ENCODE peak calls at places on chromosomes 1 and 21, in seven cellular contexts. One of them, this sample, is unnamed. For H3K4me1, the result is how much of the 10 kb centered on the place peaks cover.

GRCh38 chr1:20184481-20184900 is 1.4 kb upstream of the UBXN10 start:
- DNase-seq in heart right ventricle: no peak
- DNase-seq in CD8-positive, alpha-beta memory T cell: no peak
- DNase-seq in breast epithelium: no peak
- DNase-seq in tibial nerve: no peak
- DNase-seq in upper lobe of right lung: no peak
- DNase-seq in hepatocyte: peak
- DNase-seq in this sample: no peak

GRCh38 chr1:21736876-21737275 is 46.1 kb downstream of the USP48 start:
- DNase-seq in heart right ventricle: no peak
- DNase-seq in tibial nerve: no peak
- DNase-seq in breast epithelium: no peak
- DNase-seq in hepatocyte: no peak
- DNase-seq in CD8-positive, alpha-beta memory T cell: no peak
- DNase-seq in upper lobe of right lung: no peak
- DNase-seq in this sample: no peak

GRCh38 chr1:201171063-201172036 is 17.1 kb upstream of the TMEM9 start:
- DNase-seq in hepatocyte: peak
- DNase-seq in upper lobe of right lung: no peak
- DNase-seq in CD8-positive, alpha-beta memory T cell: peak
- DNase-seq in tibial nerve: no peak
- DNase-seq in heart right ventricle: peak
- DNase-seq in breast epithelium: no peak
- DNase-seq in this sample: peak

GRCh38 chr21:37560385-37560784 is 193.8 kb downstream of the DYRK1A start:
- DNase-seq in hepatocyte: no peak
- DNase-seq in CD8-positive, alpha-beta memory T cell: no peak
- DNase-seq in upper lobe of right lung: no peak
- DNase-seq in breast epithelium: no peak
- DNase-seq in heart right ventricle: peak
- DNase-seq in tibial nerve: no peak
- DNase-seq in this sample: no peak

GRCh38 chr1:32757213-32757895 is 54.8 kb upstream of the SYNC start:
- DNase-seq in tibial nerve: no peak
- DNase-seq in heart right ventricle: no peak
- DNase-seq in upper lobe of right lung: no peak
- DNase-seq in CD8-positive, alpha-beta memory T cell: no peak
- DNase-seq in breast epithelium: no peak
- DNase-seq in hepatocyte: peak
- DNase-seq in this sample: no peak

GRCh38 chr21:32949701-32950100 is 76.0 kb upstream of the OLIG2 start:
- DNase-seq in CD8-positive, alpha-beta memory T cell: no peak
- DNase-seq in breast epithelium: no peak
- DNase-seq in upper lobe of right lung: no peak
- DNase-seq in tibial nerve: no peak
- DNase-seq in hepatocyte: no peak
- DNase-seq in heart right ventricle: no peak
- DNase-seq in this sample: no peak

GRCh38 chr1:61253912-61254628 is 171.7 kb downstream of the NFIA start:
- DNase-seq in heart right ventricle: no peak
- DNase-seq in breast epithelium: no peak
- DNase-seq in hepatocyte: no peak
- DNase-seq in CD8-positive, alpha-beta memory T cell: no peak
- DNase-seq in upper lobe of right lung: no peak
- DNase-seq in tibial nerve: no peak
- DNase-seq in this sample: no peak

GRCh38 chr1:151839457-151840409 is at the start of gene C2CD4D:
- DNase-seq in breast epithelium: peak
- DNase-seq in heart right ventricle: no peak
- DNase-seq in tibial nerve: peak
- DNase-seq in CD8-positive, alpha-beta memory T cell: peak
- DNase-seq in hepatocyte: peak
- DNase-seq in upper lobe of right lung: peak
- DNase-seq in this sample: no peak

GRCh38 chr1:46205794-46206193 is 2.7 kb downstream of the LURAP1 start:
- DNase-seq in breast epithelium: no peak
- DNase-seq in upper lobe of right lung: no peak
- DNase-seq in CD8-positive, alpha-beta memory T cell: no peak
- DNase-seq in hepatocyte: no peak
- DNase-seq in tibial nerve: no peak
- DNase-seq in heart right ventricle: peak
- DNase-seq in this sample: no peak

GRCh38 chr1:46205141-46205540 is 2.0 kb downstream of the LURAP1 start:
- DNase-seq in CD8-positive, alpha-beta memory T cell: no peak
- DNase-seq in upper lobe of right lung: no peak
- DNase-seq in hepatocyte: no peak
- DNase-seq in heart right ventricle: no peak
- DNase-seq in tibial nerve: no peak
- DNase-seq in breast epithelium: no peak
- DNase-seq in this sample: no peak

GRCh38 chr1:46202975-46203737 is at the start of gene LURAP1:
- DNase-seq in CD8-positive, alpha-beta memory T cell: peak
- DNase-seq in upper lobe of right lung: peak
- DNase-seq in tibial nerve: peak
- DNase-seq in hepatocyte: peak
- DNase-seq in heart right ventricle: peak
- DNase-seq in breast epithelium: no peak
- DNase-seq in this sample: no peak

GRCh38 chr1:46204406-46204742 is 1.2 kb downstream of the LURAP1 start:
- DNase-seq in upper lobe of right lung: no peak
- DNase-seq in breast epithelium: no peak
- DNase-seq in tibial nerve: no peak
- DNase-seq in CD8-positive, alpha-beta memory T cell: no peak
- DNase-seq in hepatocyte: no peak
- DNase-seq in heart right ventricle: no peak
- DNase-seq in this sample: peak

GRCh38 chr1:46203738-46204405 is 738 bp downstream of the LURAP1 start:
- DNase-seq in breast epithelium: no peak
- DNase-seq in heart right ventricle: no peak
- DNase-seq in upper lobe of right lung: no peak
- DNase-seq in tibial nerve: no peak
- DNase-seq in CD8-positive, alpha-beta memory T cell: no peak
- DNase-seq in hepatocyte: no peak
- DNase-seq in this sample: no peak
- H3K4me3 ChIP-seq in breast epithelium: peak
- H3K4me3 ChIP-seq in heart right ventricle: peak
- H3K4me3 ChIP-seq in upper lobe of right lung: peak
- H3K4me3 ChIP-seq in tibial nerve: peak
- H3K4me3 ChIP-seq in CD8-positive, alpha-beta memory T cell: peak
- H3K4me3 ChIP-seq in hepatocyte: peak
- H3K4me3 ChIP-seq in this sample: peak

DNA sequence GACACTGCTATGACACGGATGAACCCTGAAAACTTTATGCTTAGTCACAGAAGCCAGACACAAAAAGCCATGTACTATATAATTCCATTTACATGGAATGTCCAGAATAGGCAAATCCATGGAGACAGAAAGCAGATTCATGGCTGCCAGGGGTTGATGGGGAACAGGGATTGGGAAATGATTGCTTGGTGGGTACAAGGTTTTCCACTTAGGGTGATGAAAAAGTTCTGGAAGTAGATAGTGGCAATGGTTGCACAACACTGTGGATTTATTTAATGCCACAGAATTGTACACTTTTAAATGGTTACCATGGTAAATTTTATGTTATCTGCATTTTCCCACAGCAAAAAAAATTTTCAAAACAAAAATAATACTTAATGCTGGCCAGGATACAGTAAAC is 40.7 kb downstream of the ENAH start:
- DNase-seq in upper lobe of right lung: no peak
- DNase-seq in CD8-positive, alpha-beta memory T cell: no peak
- DNase-seq in tibial nerve: no peak
- DNase-seq in hepatocyte: peak
- DNase-seq in breast epithelium: no peak
- DNase-seq in heart right ventricle: no peak
- DNase-seq in this sample: no peak
- H3K27ac ChIP-seq in upper lobe of right lung: peak
- H3K27ac ChIP-seq in CD8-positive, alpha-beta memory T cell: no peak
- H3K27ac ChIP-seq in tibial nerve: no peak
- H3K27ac ChIP-seq in hepatocyte: peak
- H3K27ac ChIP-seq in breast epithelium: peak
- H3K27ac ChIP-seq in heart right ventricle: peak
- H3K27ac ChIP-seq in this sample: peak

GRCh38 chr1:8377382-8377928 is 59.5 kb downstream of the SLC45A1 start:
- DNase-seq in hepatocyte: no peak
- DNase-seq in upper lobe of right lung: no peak
- DNase-seq in tibial nerve: no peak
- DNase-seq in heart right ventricle: no peak
- DNase-seq in breast epithelium: no peak
- DNase-seq in CD8-positive, alpha-beta memory T cell: no peak
- DNase-seq in this sample: no peak

GRCh38 chr1:8376358-8376840 is 58.5 kb downstream of the SLC45A1 start:
- DNase-seq in breast epithelium: no peak
- DNase-seq in heart right ventricle: no peak
- DNase-seq in upper lobe of right lung: no peak
- DNase-seq in CD8-positive, alpha-beta memory T cell: no peak
- DNase-seq in hepatocyte: no peak
- DNase-seq in tibial nerve: no peak
- DNase-seq in this sample: no peak

GRCh38 chr1:8379513-8380186 is 61.7 kb downstream of the SLC45A1 start:
- DNase-seq in breast epithelium: no peak
- DNase-seq in tibial nerve: no peak
- DNase-seq in hepatocyte: no peak
- DNase-seq in CD8-positive, alpha-beta memory T cell: no peak
- DNase-seq in upper lobe of right lung: no peak
- DNase-seq in heart right ventricle: no peak
- DNase-seq in this sample: no peak

GRCh38 chr1:8378981-8379470 is 61.1 kb downstream of the SLC45A1 start:
- DNase-seq in tibial nerve: no peak
- DNase-seq in upper lobe of right lung: no peak
- DNase-seq in breast epithelium: no peak
- DNase-seq in heart right ventricle: no peak
- DNase-seq in hepatocyte: no peak
- DNase-seq in CD8-positive, alpha-beta memory T cell: no peak
- DNase-seq in this sample: no peak

DNA sequence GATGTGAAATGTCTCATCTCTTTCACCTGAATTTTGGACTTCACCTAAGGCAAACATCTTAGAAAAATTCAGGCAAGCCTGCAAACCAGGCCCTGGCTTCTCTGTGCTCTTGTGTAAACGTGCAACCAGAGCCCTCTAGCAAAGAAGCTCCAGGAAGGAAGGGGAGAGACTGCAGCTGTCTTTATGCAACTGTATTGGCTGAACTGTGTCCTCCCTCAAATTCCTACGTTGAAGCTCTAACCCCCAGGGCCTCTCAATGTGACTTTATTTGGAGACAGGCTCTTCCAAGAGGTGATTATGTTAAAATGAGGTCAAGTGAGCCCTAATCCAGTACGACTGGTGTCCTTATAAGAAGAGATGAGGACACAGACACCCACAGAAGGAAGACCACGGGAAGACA is 60.3 kb downstream of the SLC45A1 start:
- DNase-seq in breast epithelium: no peak
- DNase-seq in upper lobe of right lung: no peak
- DNase-seq in hepatocyte: no peak
- DNase-seq in heart right ventricle: peak
- DNase-seq in tibial nerve: no peak
- DNase-seq in CD8-positive, alpha-beta memory T cell: no peak
- DNase-seq in this sample: no peak
- H3K4me1 ChIP-seq in breast epithelium: under half
- H3K4me1 ChIP-seq in upper lobe of right lung: half or more
- H3K4me1 ChIP-seq in hepatocyte: under half
- H3K4me1 ChIP-seq in heart right ventricle: half or more
- H3K4me1 ChIP-seq in tibial nerve: half or more
- H3K4me1 ChIP-seq in CD8-positive, alpha-beta memory T cell: half or more
- H3K4me1 ChIP-seq in this sample: under half

GRCh38 chr1:156104065-156104810 is 10.3 kb upstream of the LMNA start:
- DNase-seq in tibial nerve: no peak
- DNase-seq in hepatocyte: peak
- DNase-seq in breast epithelium: peak
- DNase-seq in heart right ventricle: peak
- DNase-seq in upper lobe of right lung: peak
- DNase-seq in CD8-positive, alpha-beta memory T cell: peak
- DNase-seq in this sample: peak
- H3K4me3 ChIP-seq in tibial nerve: no peak
- H3K4me3 ChIP-seq in hepatocyte: no peak
- H3K4me3 ChIP-seq in breast epithelium: no peak
- H3K4me3 ChIP-seq in heart right ventricle: no peak
- H3K4me3 ChIP-seq in upper lobe of right lung: no peak
- H3K4me3 ChIP-seq in CD8-positive, alpha-beta memory T cell: no peak
- H3K4me3 ChIP-seq in this sample: peak

GRCh38 chr1:210269981-210270380 is 37.4 kb downstream of the SERTAD4 start:
- DNase-seq in CD8-positive, alpha-beta memory T cell: no peak
- DNase-seq in breast epithelium: no peak
- DNase-seq in heart right ventricle: no peak
- DNase-seq in upper lobe of right lung: no peak
- DNase-seq in tibial nerve: no peak
- DNase-seq in hepatocyte: no peak
- DNase-seq in this sample: no peak

GRCh38 chr1:210272666-210273065 is 40.1 kb downstream of the SERTAD4 start:
- DNase-seq in breast epithelium: no peak
- DNase-seq in tibial nerve: no peak
- DNase-seq in CD8-positive, alpha-beta memory T cell: no peak
- DNase-seq in hepatocyte: peak
- DNase-seq in heart right ventricle: no peak
- DNase-seq in upper lobe of right lung: no peak
- DNase-seq in this sample: no peak
- H3K27ac ChIP-seq in breast epithelium: no peak
- H3K27ac ChIP-seq in tibial nerve: no peak
- H3K27ac ChIP-seq in CD8-positive, alpha-beta memory T cell: no peak
- H3K27ac ChIP-seq in hepatocyte: peak
- H3K27ac ChIP-seq in heart right ventricle: no peak
- H3K27ac ChIP-seq in upper lobe of right lung: no peak
- H3K27ac ChIP-seq in this sample: no peak

GRCh38 chr1:3658231-3658615 is 5.9 kb downstream of the TP73 start:
- DNase-seq in heart right ventricle: no peak
- DNase-seq in CD8-positive, alpha-beta memory T cell: no peak
- DNase-seq in upper lobe of right lung: no peak
- DNase-seq in tibial nerve: no peak
- DNase-seq in breast epithelium: no peak
- DNase-seq in hepatocyte: no peak
- DNase-seq in this sample: no peak
- H3K4me1 ChIP-seq in heart right ventricle: under half
- H3K4me1 ChIP-seq in CD8-positive, alpha-beta memory T cell: under half
- H3K4me1 ChIP-seq in upper lobe of right lung: under half
- H3K4me1 ChIP-seq in tibial nerve: under half
- H3K4me1 ChIP-seq in breast epithelium: under half
- H3K4me1 ChIP-seq in hepatocyte: under half
- H3K4me1 ChIP-seq in this sample: under half

DNA sequence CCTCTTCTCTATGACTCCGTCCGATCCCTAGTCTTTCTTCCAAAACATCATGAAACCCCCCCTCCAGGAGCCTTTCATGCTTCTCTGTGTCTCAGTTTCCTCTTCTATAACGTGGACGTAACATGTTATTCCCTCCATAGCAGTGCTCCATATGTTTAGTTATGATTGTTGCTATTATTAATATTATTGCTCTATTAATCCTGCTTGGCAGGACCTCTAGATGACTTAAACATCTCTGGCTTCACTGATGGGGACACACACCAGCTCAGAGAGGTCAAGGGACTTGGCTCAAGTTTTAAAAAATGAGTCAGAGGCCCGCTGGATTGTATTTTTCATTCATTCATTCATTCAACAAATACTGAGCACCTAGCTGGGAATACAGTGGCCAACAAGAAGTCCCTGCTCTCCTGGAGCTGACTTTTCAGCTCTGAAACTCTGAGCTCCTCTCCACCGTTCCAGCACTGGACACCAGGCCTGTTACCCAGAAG is 404 bp upstream of the CPLANE2 start:
- DNase-seq in hepatocyte: no peak
- DNase-seq in breast epithelium: no peak
- DNase-seq in tibial nerve: no peak
- DNase-seq in upper lobe of right lung: no peak
- DNase-seq in heart right ventricle: no peak
- DNase-seq in CD8-positive, alpha-beta memory T cell: no peak
- DNase-seq in this sample: no peak
- H3K4me3 ChIP-seq in hepatocyte: peak
- H3K4me3 ChIP-seq in breast epithelium: peak
- H3K4me3 ChIP-seq in tibial nerve: peak
- H3K4me3 ChIP-seq in upper lobe of right lung: peak
- H3K4me3 ChIP-seq in heart right ventricle: peak
- H3K4me3 ChIP-seq in CD8-positive, alpha-beta memory T cell: peak
- H3K4me3 ChIP-seq in this sample: peak